ENCODE peak calls at places on chromosomes 6 and 20, in seven cellular contexts. U, C, K, R, Q, M and O are unnamed samples.

GRCh38 chr6:63452117-63452516 is 120.2 kb upstream of the LOC128125822 start:
- DNase-seq in U (no peak), C (peak; percentile 1), K (no peak), R (no peak), Q (no peak), M (peak; percentile 65), O (no peak)

GRCh38 chr6:80077067-80077466 is 29.4 kb upstream of the BCKDHB start:
- DNase-seq in U (no peak), C (no peak), K (no peak), R (no peak), Q (no peak), M (no peak), O (no peak)

GRCh38 chr6:32970413-32971244 is 2.2 kb downstream of the BRD2 start:
- DNase-seq in U (peak; percentile 93), C (peak; percentile 93), K (peak; percentile 60), R (peak; percentile 90), Q (peak; percentile 96), M (peak; percentile 95), O (peak; percentile 87)

GRCh38 chr6:139764498-139764986 is 390.1 kb upstream of the CITED2 start:
- DNase-seq in U (no peak), C (peak; percentile 95), K (peak; percentile 83), R (peak; percentile 34), Q (no peak), M (peak; percentile 60), O (peak; percentile 95)

GRCh38 chr20:61230166-61230565 is 21.9 kb upstream of the CDH4 start:
- DNase-seq in U (no peak), C (no peak), K (no peak), R (no peak), Q (no peak), M (no peak), O (no peak)

GRCh38 chr20:44448753-44449546 is 26.7 kb upstream of the TTPAL start:
- DNase-seq in U (peak; percentile 47), C (no peak), K (peak; percentile 16), R (no peak), Q (no peak), M (no peak), O (no peak)

GRCh38 chr20:6122873-6123649 is at the start of gene FERMT1:
- DNase-seq in U (peak; percentile 37), C (peak; percentile 58), K (peak; percentile 78), R (peak; percentile 67), Q (no peak), M (peak; percentile 89), O (peak; percentile 34)

GRCh38 chr20:41553142-41553879 is 64.9 kb downstream of the CHD6 start:
- DNase-seq in U (no peak), C (no peak), K (no peak), R (no peak), Q (no peak), M (no peak), O (no peak)

GRCh38 chr6:100078509-100078908 is 84.5 kb upstream of the MCHR2 start:
- DNase-seq in U (peak; percentile 29), C (peak; percentile 24), K (peak; percentile 32), R (peak; percentile 7), Q (no peak), M (peak; percentile 17), O (peak; percentile 20)

GRCh38 chr6:19525673-19526072 is 311.5 kb upstream of the ID4 start:
- DNase-seq in U (no peak), C (no peak), K (no peak), R (no peak), Q (no peak), M (no peak), O (no peak)

GRCh38 chr6:14799928-14800327 is 445.9 kb upstream of the JARID2 start:
- DNase-seq in U (peak; percentile 69), C (peak; percentile 93), K (peak; percentile 89), R (peak; percentile 84), Q (no peak), M (peak; percentile 65), O (peak; percentile 82)

GRCh38 chr6:1482381-1483166 is 93.2 kb downstream of the FOXF2 start:
- DNase-seq in U (no peak), C (no peak), K (peak; percentile 19), R (no peak), Q (no peak), M (no peak), O (no peak)

GRCh38 chr6:157226761-157227160 is 96.6 kb downstream of the TMEM242 start:
- DNase-seq in U (no peak), C (peak; percentile 39), K (no peak), R (no peak), Q (peak; percentile 66), M (peak; percentile 31), O (peak; percentile 3)

GRCh38 chr6:168136001-168136400 is 57.0 kb upstream of the FRMD1 start:
- DNase-seq in U (no peak), C (no peak), K (no peak), R (no peak), Q (no peak), M (no peak), O (no peak)

GRCh38 chr20:48187891-48188290 is 402.6 kb upstream of the SULF2 start:
- DNase-seq in U (no peak), C (no peak), K (no peak), R (no peak), Q (no peak), M (no peak), O (peak; percentile 68)

GRCh38 chr20:20405619-20406018 is 37.7 kb downstream of the INSM1 start:
- DNase-seq in U (no peak), C (no peak), K (no peak), R (no peak), Q (no peak), M (no peak), O (no peak)

GRCh38 chr6:80433010-80433665 is 326.7 kb downstream of the BCKDHB start:
- DNase-seq in U (no peak), C (no peak), K (no peak), R (no peak), Q (no peak), M (no peak), O (no peak)

GRCh38 chr20:56187791-56188190 is 60.7 kb upstream of the MC3R start:
- DNase-seq in U (peak; percentile 25), C (no peak), K (no peak), R (no peak), Q (no peak), M (no peak), O (no peak)

GRCh38 chr20:17014217-17014616 is 212.6 kb upstream of the PCSK2 start:
- DNase-seq in U (no peak), C (no peak), K (no peak), R (no peak), Q (no peak), M (no peak), O (no peak)

GRCh38 chr6:158654960-158655485 is 5.2 kb downstream of the SYTL3 start:
- DNase-seq in U (no peak), C (peak; percentile 88), K (no peak), R (peak; percentile 48), Q (peak; percentile 47), M (no peak), O (no peak)

GRCh38 chr6:431986-432385 is 40.4 kb downstream of the IRF4 start:
- DNase-seq in U (no peak), C (no peak), K (no peak), R (no peak), Q (no peak), M (no peak), O (no peak)

GRCh38 chr20:25067102-25067987 is 9.4 kb upstream of the ACSS1 start:
- DNase-seq in U (no peak), C (no peak), K (no peak), R (no peak), Q (no peak), M (no peak), O (no peak)

GRCh38 chr20:44738779-44739477 is 6.7 kb upstream of the KCNK15 start:
- DNase-seq in U (peak; percentile 87), C (peak; percentile 80), K (peak; percentile 89), R (peak; percentile 84), Q (peak; percentile 83), M (peak; percentile 78), O (peak; percentile 81)

GRCh38 chr6:2471474-2471873 is 226.1 kb upstream of the GMDS start:
- DNase-seq in U (no peak), C (no peak), K (no peak), R (no peak), Q (no peak), M (no peak), O (no peak)

GRCh38 chr6:152596706-152597105 is 40.5 kb downstream of the SYNE1 start:
- DNase-seq in U (no peak), C (no peak), K (no peak), R (no peak), Q (no peak), M (no peak), O (no peak)
- TF ChIP-seq CTCF in U (no peak), C (no peak), K (no peak), R (no peak), Q (no peak), M (no peak), O (no peak)

GRCh38 chr6:71164890-71165289 is 123.7 kb upstream of the OGFRL1 start:
- DNase-seq in U (no peak), C (no peak), K (no peak), R (no peak), Q (no peak), M (no peak), O (no peak)

GRCh38 chr6:71171478-71172070 is 117.0 kb upstream of the OGFRL1 start:
- DNase-seq in U (no peak), C (no peak), K (no peak), R (no peak), Q (no peak), M (no peak), O (no peak)

DNA sequence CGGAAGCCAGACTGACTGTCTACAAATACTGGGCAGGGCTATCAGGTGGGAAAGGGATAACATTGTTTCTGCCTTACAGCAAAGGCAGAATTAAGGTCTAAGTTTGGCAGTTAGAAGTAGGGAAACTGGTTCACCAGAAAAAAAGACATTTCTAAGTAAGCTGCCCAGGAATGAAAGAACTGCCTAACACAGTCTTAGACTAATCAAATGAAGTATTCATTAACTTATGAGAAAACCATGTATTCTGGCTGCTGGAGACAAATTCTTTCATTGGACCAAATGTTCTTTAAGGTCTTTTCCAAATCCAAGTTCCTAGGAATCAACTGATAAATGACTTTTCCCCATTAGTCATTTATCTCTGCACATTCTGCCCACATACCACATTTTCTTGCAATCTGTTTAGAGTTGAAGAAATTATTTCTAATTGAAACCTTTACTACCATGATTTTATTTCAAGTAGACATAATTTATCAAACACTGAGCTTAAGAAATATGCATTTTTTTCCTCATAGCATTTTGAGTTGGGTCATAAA is 120.3 kb upstream of the OGFRL1 start:
- DNase-seq in U (no peak), C (no peak), K (no peak), R (no peak), Q (no peak), M (no peak), O (no peak)
- TF ChIP-seq CTCF in U (no peak), C (no peak), K (no peak), R (no peak), Q (no peak), M (no peak), O (no peak)

GRCh38 chr6:108518714-108519576 is 41.8 kb upstream of the FOXO3 start:
- DNase-seq in U (peak; percentile 36), C (peak; percentile 43), K (peak; percentile 54), R (no peak), Q (no peak), M (no peak), O (peak; percentile 35)
- TF ChIP-seq CTCF in U (peak; percentile 82), C (peak; percentile 60), K (peak; percentile 76), R (peak; percentile 34), Q (no peak), M (peak; percentile 39), O (peak; percentile 77)

DNA sequence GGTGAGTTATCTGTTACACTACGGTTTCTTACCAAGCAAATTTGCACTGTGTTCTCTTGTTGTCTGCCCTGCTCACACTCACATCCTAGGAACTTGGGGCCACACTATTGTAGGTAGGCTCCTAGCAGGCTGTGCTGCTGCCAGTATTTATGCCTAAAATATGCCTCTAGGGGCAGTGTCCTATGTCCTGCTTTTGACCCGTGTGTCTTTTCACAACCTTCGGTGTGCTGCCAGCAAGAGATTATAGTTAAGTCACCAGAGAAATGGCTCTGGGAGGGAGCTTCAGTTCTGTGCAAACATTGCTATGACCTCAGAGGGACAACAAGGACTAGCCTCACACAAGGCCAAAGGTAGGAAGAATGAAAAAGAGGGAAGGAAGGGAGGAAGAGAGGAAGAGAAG is 8.9 kb upstream of the TAAR5 start:
- DNase-seq in U (peak; percentile 13), C (no peak), K (peak; percentile 44), R (peak; percentile 10), Q (no peak), M (peak; percentile 55), O (no peak)
- TF ChIP-seq CTCF in U (peak; percentile 60), C (peak; percentile 20), K (peak; percentile 66), R (peak; percentile 27), Q (no peak), M (peak; percentile 35), O (peak; percentile 50)